ENCODE peak calls at places on chromosomes 1 and 21, in four cellular contexts. B is IMR-90, J is mesendoderm, O is H1. L is an unnamed sample.

GRCh38 chr1:225880210-225880584 is 2.0 kb downstream of the TMEM63A start:
- DNase-seq in B (no peak), J (no peak), O (no peak), L (no peak)

GRCh38 chr1:16212251-16212961 is at the start of gene ARHGEF19:
- DNase-seq in B (no peak), J (peak), O (peak), L (peak)

GRCh38 chr1:61887076-61887867 is 145.0 kb downstream of the PATJ start:
- DNase-seq in B (no peak), J (no peak), O (no peak), L (no peak)

GRCh38 chr1:54158071-54158470 is 5.3 kb upstream of the CDCP2 start:
- DNase-seq in B (no peak), J (no peak), O (no peak), L (no peak)

GRCh38 chr1:2300851-2301606 is 72.9 kb downstream of the SKI start:
- DNase-seq in B (peak), J (no peak), O (no peak), L (no peak)

GRCh38 chr1:161298116-161298515 is 11.7 kb downstream of the MPZ start:
- DNase-seq in B (no peak), J (no peak), O (no peak), L (no peak)

GRCh38 chr1:16719571-16720402 is 20.5 kb upstream of the RNU1-4 start:
- DNase-seq in B (no peak), J (no peak), O (no peak), L (peak)

GRCh38 chr1:90723561-90724108 is 6.5 kb upstream of the BARHL2 start:
- DNase-seq in B (no peak), J (peak), O (no peak), L (peak)

GRCh38 chr1:62599044-62599443 is 1.7 kb downstream of the ANGPTL3 start:
- DNase-seq in B (peak), J (no peak), O (no peak), L (no peak)

GRCh38 chr1:160400284-160400645 is at the start of gene VANGL2:
- DNase-seq in B (peak), J (peak), O (no peak), L (peak)

GRCh38 chr1:183209533-183210158 is 23.6 kb downstream of the LAMC2 start:
- DNase-seq in B (peak), J (peak), O (no peak), L (no peak)

GRCh38 chr1:86499987-86500593 is 31.4 kb downstream of the CLCA1 start:
- DNase-seq in B (peak), J (peak), O (no peak), L (no peak)

GRCh38 chr1:19460535-19461351 is 24.6 kb downstream of the CAPZB start:
- DNase-seq in B (no peak), J (no peak), O (no peak), L (no peak)

GRCh38 chr21:34775793-34776192 is 107.0 kb downstream of the CLIC6 start:
- DNase-seq in B (no peak), J (peak), O (no peak), L (no peak)

GRCh38 chr1:158611916-158612315 is 6.8 kb downstream of the OR10Z1 start:
- DNase-seq in B (no peak), J (no peak), O (no peak), L (no peak)

GRCh38 chr1:154720328-154721301 is 112.6 kb upstream of the ADAR start:
- DNase-seq in B (no peak), J (no peak), O (no peak), L (no peak)

DNA sequence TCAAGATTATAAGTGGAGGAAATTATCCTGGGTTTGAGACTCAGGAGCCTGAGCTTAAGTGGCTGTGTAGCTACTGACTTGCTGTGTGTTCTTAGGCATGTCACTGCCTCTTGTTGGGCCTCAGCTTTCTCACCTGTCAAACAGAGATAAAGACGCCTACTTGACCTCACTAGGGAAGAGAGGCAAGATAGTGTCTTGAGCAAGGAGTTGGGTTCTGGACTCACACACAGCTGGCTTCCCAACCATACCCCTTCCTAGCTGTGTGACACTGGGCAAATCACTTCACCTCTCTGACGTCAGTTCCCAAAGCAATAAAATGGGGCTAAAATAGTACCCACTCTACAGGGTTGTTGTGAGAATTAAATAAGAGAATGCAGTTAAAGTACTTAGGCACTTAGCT is 11.6 kb upstream of the EPB41 start:
- DNase-seq in B (no peak), J (no peak), O (no peak), L (no peak)
- H2AK5ac ChIP-seq in B (no peak), J (no peak), O (no peak), L (no peak)

GRCh38 chr21:41135715-41136114 is 32.2 kb upstream of the BACE2 start:
- DNase-seq in B (no peak), J (no peak), O (no peak), L (no peak)
- H4K5ac ChIP-seq in B (no peak), J (no peak), O (no peak), L (no peak)

DNA sequence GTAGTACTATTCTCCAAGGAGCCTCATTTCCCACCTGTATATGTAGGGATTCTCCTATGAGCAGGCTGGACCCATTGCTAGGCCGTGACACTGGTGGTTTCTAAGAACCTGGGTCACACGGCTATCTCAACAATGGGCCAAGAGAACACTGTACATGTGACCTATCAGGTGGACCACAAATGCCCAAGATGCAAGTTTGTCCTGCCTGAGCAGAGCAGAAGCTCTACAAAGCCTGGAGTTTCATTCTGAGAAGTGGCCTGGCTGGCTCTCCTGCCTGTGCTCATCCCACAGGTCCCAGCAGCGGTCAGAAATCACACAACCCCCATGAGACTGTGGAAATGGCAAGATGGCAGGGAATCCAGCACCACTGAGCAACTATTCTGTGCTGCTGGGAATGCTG is 17.2 kb downstream of the THEMIS2 start:
- DNase-seq in B (no peak), J (no peak), O (no peak), L (no peak)
- H2AK5ac ChIP-seq in B (no peak), J (no peak), O (no peak), L (no peak)

DNA sequence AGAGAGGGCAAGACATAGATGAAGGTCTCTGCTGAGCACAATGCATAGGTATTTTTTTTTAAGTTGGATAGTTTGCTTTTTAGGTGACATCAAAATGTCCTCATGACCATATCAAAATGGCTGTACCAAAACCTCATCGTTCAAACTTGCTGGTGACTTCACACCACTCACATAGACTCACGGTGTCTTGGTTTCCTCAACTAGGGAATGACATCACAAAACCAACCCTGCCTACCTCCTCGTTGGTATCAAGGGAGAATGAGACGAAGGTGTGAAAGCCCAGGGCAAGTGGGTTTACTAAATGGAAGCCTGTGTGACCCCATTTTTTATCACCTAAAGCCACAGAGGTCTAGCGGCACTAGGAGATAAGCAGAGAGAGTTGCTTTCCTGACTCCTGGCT is 1.6 kb downstream of the PIGR start:
- DNase-seq in B (no peak), J (no peak), O (no peak), L (no peak)
- H4K5ac ChIP-seq in B (no peak), J (no peak), O (no peak), L (no peak)

GRCh38 chr1:162349635-162350330 is 26.9 kb downstream of the SPATA46 start:
- DNase-seq in B (peak), J (peak), O (no peak), L (no peak)
- H2AK5ac ChIP-seq in B (peak), J (no peak), O (no peak), L (no peak)

DNA sequence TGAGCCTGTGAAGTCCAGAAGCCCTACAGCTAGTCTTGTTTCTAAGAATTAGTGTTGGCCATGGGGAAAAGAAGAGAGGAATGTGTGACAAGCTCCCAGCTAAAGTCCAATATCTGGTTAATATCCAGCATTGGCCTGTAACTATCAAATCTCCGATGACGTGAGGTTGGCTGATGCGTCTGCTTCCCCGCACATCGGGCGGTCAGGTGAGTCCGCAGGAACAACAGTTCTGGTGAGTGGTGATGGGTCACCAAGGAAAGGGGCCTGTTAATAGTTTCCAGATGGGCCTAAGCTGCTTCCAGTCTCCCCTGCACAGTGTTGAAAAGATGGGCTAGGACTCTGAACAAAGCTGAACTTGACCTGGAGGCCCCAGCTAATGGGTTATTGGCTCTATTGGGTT is 193.1 kb upstream of the EDN2 start:
- DNase-seq in B (peak), J (no peak), O (no peak), L (no peak)
- H4K5ac ChIP-seq in B (peak), J (no peak), O (no peak), L (no peak)

GRCh38 chr1:153532769-153533599 is 2.8 kb downstream of the S100A6 start:
- DNase-seq in B (peak), J (peak), O (peak), L (peak)
- H2AK5ac ChIP-seq in B (peak), J (no peak), O (no peak), L (no peak)

DNA sequence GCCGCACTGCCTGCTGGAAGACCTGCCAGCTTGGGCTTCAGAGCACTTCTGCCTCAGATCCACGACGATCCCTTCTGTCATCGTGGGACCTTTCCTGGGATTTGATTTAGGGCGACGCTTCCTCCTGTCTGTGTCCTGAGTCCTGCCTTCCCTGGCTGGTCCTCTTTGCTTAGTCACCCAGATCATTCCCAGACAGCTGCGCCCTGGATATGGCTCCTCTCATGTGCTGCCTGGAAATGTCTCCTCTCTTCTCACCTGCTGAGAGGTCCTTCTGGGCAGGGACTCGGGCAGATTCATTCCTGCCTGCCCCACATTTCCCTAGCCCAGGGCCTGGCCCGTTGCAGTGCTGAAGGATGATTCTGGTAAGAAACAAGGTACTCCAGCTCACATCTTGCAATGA is 72.4 kb upstream of the POU3F1 start:
- DNase-seq in B (no peak), J (no peak), O (no peak), L (no peak)
- H4K5ac ChIP-seq in B (no peak), J (no peak), O (no peak), L (no peak)